ENCODE peak calls at places on chromosomes 16 and 17, in seven cellular contexts. Z is left lung, E is colonic mucosa, K is B cell, I is fibroblast of pulmonary artery, S is Calu3, Q is cardiac fibroblast. H is an unnamed sample.

GRCh38 chr17:38750044-38750311 is 1.8 kb upstream of the PCGF2 start:
- DNase-seq in S (no peak), Z (no peak), I (no peak), E (no peak), K (no peak), Q (no peak), H (no peak)

GRCh38 chr17:28682655-28683054 is 20.6 kb downstream of the SUPT6H start:
- DNase-seq in Z (no peak), E (no peak), I (no peak), Q (no peak), K (no peak), S (no peak), H (no peak)

GRCh38 chr17:60599220-60599619 is 773 bp upstream of the PPM1D start:
- DNase-seq in K (no peak), I (no peak), Q (no peak), S (no peak), Z (no peak), E (no peak), H (peak; percentile 11)

GRCh38 chr16:2170587-2171435 is 15.2 kb downstream of the TRAF7 start:
- DNase-seq in Z (no peak), E (no peak), Q (no peak), I (no peak), S (no peak), K (no peak), H (no peak)

GRCh38 chr17:39757931-39758873 is 20.5 kb downstream of the GRB7 start:
- DNase-seq in I (no peak), S (no peak), E (no peak), K (peak; percentile 51), Z (no peak), Q (no peak), H (peak; percentile 87)

GRCh38 chr17:68178831-68179230 is 69.0 kb upstream of the AMZ2 start:
- DNase-seq in Z (no peak), I (no peak), Q (no peak), K (no peak), S (no peak), E (no peak), H (no peak)

GRCh38 chr17:74176546-74177001 is 26.9 kb upstream of the RPL38 start:
- DNase-seq in Z (no peak), I (peak; percentile 71), S (peak; percentile 75), K (peak; percentile 35), E (peak; percentile 64), Q (peak; percentile 70), H (peak; percentile 64)

GRCh38 chr17:27535975-27536374 is 79.7 kb downstream of the KSR1 start:
- DNase-seq in Z (no peak), I (no peak), S (no peak), E (no peak), K (no peak), Q (no peak), H (no peak)

GRCh38 chr16:84288902-84289301 is 5.8 kb upstream of the WFDC1 start:
- DNase-seq in Q (no peak), K (no peak), E (no peak), S (no peak), Z (peak; percentile 2), I (no peak), H (no peak)

GRCh38 chr16:58503863-58504688 is 4.1 kb downstream of the NDRG4 start:
- DNase-seq in Q (no peak), E (no peak), K (no peak), Z (peak; percentile 54), S (no peak), I (no peak), H (no peak)

GRCh38 chr16:27417047-27417671 is 15.2 kb downstream of the IL21R start:
- DNase-seq in Z (no peak), Q (no peak), K (no peak), S (no peak), I (no peak), E (no peak), H (peak; percentile 25)

GRCh38 chr17:38565853-38566665 is 39.7 kb downstream of the SRCIN1 start:
- DNase-seq in Q (no peak), I (no peak), E (no peak), Z (no peak), S (no peak), K (no peak), H (no peak)

GRCh38 chr16:84823484-84823883 is 3.7 kb downstream of the CRISPLD2 start:
- DNase-seq in Q (peak; percentile 59), Z (no peak), S (no peak), I (peak; percentile 84), E (no peak), K (no peak), H (no peak)

GRCh38 chr16:79658301-79659001 is 57.9 kb upstream of the MAF start:
- DNase-seq in S (peak; percentile 84), Q (peak; percentile 68), K (no peak), I (peak; percentile 33), E (no peak), Z (no peak), H (no peak)

GRCh38 chr17:1940810-1941185 is 84.3 kb downstream of the RTN4RL1 start:
- DNase-seq in Z (no peak), I (no peak), K (no peak), E (no peak), S (no peak), Q (no peak), H (no peak)

GRCh38 chr17:81398170-81398854 is 3.1 kb downstream of the BAHCC1 start:
- DNase-seq in S (no peak), E (peak; percentile 71), K (peak; percentile 41), Z (no peak), I (peak; percentile 52), Q (peak; percentile 75), H (no peak)

GRCh38 chr16:4679156-4679853 is 14.1 kb upstream of the NUDT16L1 start:
- DNase-seq in K (no peak), Q (no peak), Z (peak; percentile 85), E (peak; percentile 73), S (peak; percentile 75), I (no peak), H (no peak)

GRCh38 chr17:1755252-1755992 is 6.4 kb upstream of the SERPINF1 start:
- DNase-seq in Z (no peak), E (no peak), S (no peak), K (no peak), I (no peak), Q (no peak), H (no peak)

GRCh38 chr16:85428168-85428898 is 184.8 kb upstream of the GSE1 start:
- DNase-seq in S (peak; percentile 68), Z (peak; percentile 67), K (peak; percentile 65), Q (peak; percentile 37), I (peak; percentile 34), E (peak; percentile 56), H (peak; percentile 78)

GRCh38 chr16:733382-734207 is 6.7 kb downstream of the HAGHL start:
- DNase-seq in I (no peak), E (no peak), Z (peak; percentile 73), K (peak; percentile 34), S (no peak), Q (no peak), H (peak; percentile 61)
- TF ChIP-seq CTCF in I (peak; percentile 12), E (peak; percentile 30), Z (no peak), K (peak; percentile 55), S (no peak), Q (peak; percentile 53), H (peak; percentile 78)

GRCh38 chr16:25108054-25108453 is 3.5 kb upstream of the LCMT1 start:
- DNase-seq in K (peak; percentile 66), I (no peak), E (no peak), Z (no peak), Q (no peak), S (peak; percentile 45), H (peak; percentile 71)
- TF ChIP-seq CTCF in K (peak; percentile 54), I (no peak), E (no peak), Z (no peak), Q (no peak), S (no peak), H (peak; percentile 28)

GRCh38 chr17:31533546-31534155 is 142.2 kb downstream of the RAB11FIP4 start:
- DNase-seq in Q (peak; percentile 76), K (no peak), E (no peak), S (peak; percentile 49), Z (no peak), I (peak; percentile 75), H (peak; percentile 49)
- TF ChIP-seq CTCF in Q (no peak), K (no peak), E (no peak), S (no peak), Z (no peak), I (peak; percentile 4), H (no peak)

GRCh38 chr16:77437859-77438258 is 3.0 kb upstream of the ADAMTS18 start:
- DNase-seq in E (no peak), Z (no peak), I (peak; percentile 33), K (no peak), Q (no peak), S (no peak), H (no peak)
- TF ChIP-seq CTCF in E (no peak), Z (no peak), I (no peak), K (no peak), Q (peak; percentile 34), S (no peak), H (no peak)

GRCh38 chr16:67016681-67017450 is 12.1 kb upstream of the CBFB start:
- DNase-seq in E (no peak), Z (no peak), S (no peak), K (no peak), I (no peak), Q (no peak), H (peak; percentile 1)

GRCh38 chr16:67017451-67017750 is 11.5 kb upstream of the CBFB start:
- DNase-seq in E (no peak), Z (no peak), I (no peak), K (no peak), Q (no peak), S (no peak), H (peak; percentile 2)

GRCh38 chr16:67019171-67019570 is 9.8 kb upstream of the CBFB start:
- DNase-seq in Z (no peak), E (peak; percentile 9), S (no peak), K (no peak), Q (no peak), I (no peak), H (no peak)

GRCh38 chr16:67016143-67016542 is 12.8 kb upstream of the CBFB start:
- DNase-seq in K (no peak), Z (no peak), Q (no peak), I (no peak), S (no peak), E (no peak), H (peak; percentile 1)

DNA sequence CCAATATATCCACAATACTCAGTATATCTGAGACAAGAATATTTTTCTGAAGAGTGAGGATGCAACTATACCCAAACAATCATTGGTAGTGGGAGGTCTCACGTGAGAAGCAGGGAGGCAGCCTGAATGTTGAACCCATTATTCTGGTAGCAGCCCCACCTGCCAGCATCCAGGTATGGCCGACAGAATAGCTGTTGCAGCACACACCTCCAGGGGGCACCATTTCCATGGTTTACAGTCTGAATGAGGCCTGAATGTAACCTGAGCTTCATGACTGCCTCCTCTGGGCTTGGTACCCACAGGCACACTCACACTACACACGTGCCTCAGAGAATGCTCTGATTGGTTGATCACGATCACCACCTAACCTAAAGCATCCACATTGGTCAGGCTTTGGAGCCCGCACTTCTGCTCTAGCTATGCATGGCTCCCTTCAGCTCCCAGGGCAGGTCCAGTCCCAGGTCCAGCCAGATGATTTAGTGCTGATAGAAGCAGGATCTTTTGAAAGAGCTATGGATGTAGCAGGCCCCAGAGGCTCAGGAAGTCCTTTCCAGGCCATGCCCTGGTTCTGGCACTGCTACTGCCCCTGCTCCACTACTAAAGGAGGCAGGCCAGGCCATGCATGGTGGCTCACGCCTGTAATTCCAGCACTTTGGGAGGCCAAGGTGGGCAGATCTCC is 11.0 kb upstream of the CBFB start:
- DNase-seq in Z (no peak), S (peak; percentile 92), Q (peak; percentile 89), K (peak; percentile 78), I (peak; percentile 92), E (peak; percentile 91), H (peak; percentile 95)
- TF ChIP-seq CTCF in Z (peak; percentile 46), S (peak; percentile 79), Q (peak; percentile 80), K (peak; percentile 53), I (peak; percentile 75), E (peak; percentile 76), H (peak; percentile 78)

H was measured in activated CD8-positive, alpha-beta T cell treated with anti-CD3 and anti-CD28 coated beads for 36 hours.